ENCODE peak calls at places on chromosome 5, in ten cellular contexts. B, Q, A, Z, I, F, Y, K, P and C are unnamed samples.

GRCh38 chr5:8500426-8500825 is 631.5 kb downstream of the MTRR start:
- DNase-seq in B (no peak), Q (no peak), A (no peak), Z (no peak), I (no peak), F (no peak), Y (no peak), K (no peak), P (no peak), C (no peak)

GRCh38 chr5:77167695-77168111 is 42.8 kb upstream of the PDE8B start:
- DNase-seq in B (no peak), Q (peak; percentile 38), A (peak; percentile 37), Z (no peak), I (peak; percentile 39), F (no peak), Y (no peak), K (no peak), P (no peak), C (no peak)

GRCh38 chr5:80122599-80122998 is 87.5 kb downstream of the THBS4 start:
- DNase-seq in B (no peak), Q (no peak), A (no peak), Z (no peak), I (no peak), F (no peak), Y (no peak), K (no peak), P (no peak), C (no peak)

GRCh38 chr5:132458226-132458560 is 32.4 kb downstream of the IRF1 start:
- DNase-seq in B (no peak), Q (no peak), A (peak; percentile 70), Z (no peak), I (no peak), F (no peak), Y (no peak), K (no peak), P (no peak), C (no peak)

GRCh38 chr5:149550267-149550582 is 1.0 kb downstream of the CSNK1A1 start:
- DNase-seq in B (no peak), Q (no peak), A (peak; percentile 72), Z (no peak), I (no peak), F (no peak), Y (no peak), K (no peak), P (no peak), C (no peak)

GRCh38 chr5:117455236-117456233 is 880.9 kb upstream of the SEMA6A start:
- DNase-seq in B (no peak), Q (no peak), A (no peak), Z (no peak), I (peak; percentile 8), F (no peak), Y (peak; percentile 79), K (peak; percentile 43), P (no peak), C (peak; percentile 6)

GRCh38 chr5:30099634-30100033 is 1093.9 kb upstream of the CDH6 start:
- DNase-seq in B (no peak), Q (no peak), A (no peak), Z (no peak), I (no peak), F (no peak), Y (no peak), K (no peak), P (no peak), C (no peak)

GRCh38 chr5:74206571-74207550 is 433.7 kb downstream of the ENC1 start:
- DNase-seq in B (peak; percentile 67), Q (peak; percentile 56), A (peak; percentile 76), Z (no peak), I (peak; percentile 58), F (no peak), Y (no peak), K (peak; percentile 63), P (no peak), C (no peak)

GRCh38 chr5:160007610-160008009 is 1.3 kb upstream of the TTC1 start:
- DNase-seq in B (no peak), Q (no peak), A (no peak), Z (no peak), I (no peak), F (no peak), Y (no peak), K (no peak), P (no peak), C (no peak)

GRCh38 chr5:135894271-135894670 is 1.4 kb downstream of the IL9 start:
- DNase-seq in B (peak; percentile 30), Q (no peak), A (no peak), Z (no peak), I (no peak), F (no peak), Y (no peak), K (no peak), P (no peak), C (no peak)

GRCh38 chr5:16619136-16619535 is 2.3 kb upstream of the RETREG1 start:
- DNase-seq in B (no peak), Q (no peak), A (no peak), Z (no peak), I (no peak), F (no peak), Y (no peak), K (no peak), P (no peak), C (no peak)

GRCh38 chr5:16616536-16617271 is at the start of gene RETREG1:
- DNase-seq in B (no peak), Q (no peak), A (peak; percentile 4), Z (no peak), I (peak; percentile 22), F (peak; percentile 80), Y (peak; percentile 51), K (peak; percentile 82), P (peak; percentile 71), C (peak; percentile 25)

GRCh38 chr5:16618138-16618897 is 1.5 kb upstream of the RETREG1 start:
- DNase-seq in B (no peak), Q (no peak), A (no peak), Z (no peak), I (no peak), F (no peak), Y (no peak), K (no peak), P (no peak), C (no peak)

GRCh38 chr5:16617272-16617973 is 626 bp upstream of the RETREG1 start:
- DNase-seq in B (no peak), Q (no peak), A (no peak), Z (no peak), I (no peak), F (peak; percentile 39), Y (no peak), K (no peak), P (peak; percentile 14), C (no peak)

GRCh38 chr5:16615737-16616535 is 861 bp downstream of the RETREG1 start:
- DNase-seq in B (no peak), Q (no peak), A (peak; percentile 31), Z (no peak), I (no peak), F (no peak), Y (no peak), K (no peak), P (no peak), C (no peak)
- H3K4me3 ChIP-seq in B (peak overlapping the region; percentile 89), Q (peak overlapping the region; percentile 61), A (peak overlapping the region; percentile 46), Z (peak overlapping the region; percentile 92), I (peak overlapping the region; percentile 32), F (peak overlapping the region; percentile 58), Y (peak overlapping the region; percentile 84), K (peak overlapping the region; percentile 71), P (peak overlapping the region; percentile 56), C (peak overlapping the region; percentile 42)

GRCh38 chr5:173790177-173790719 is 97.9 kb upstream of the CPEB4 start:
- DNase-seq in B (no peak), Q (no peak), A (no peak), Z (no peak), I (no peak), F (no peak), Y (no peak), K (no peak), P (no peak), C (no peak)

GRCh38 chr5:173785866-173786265 is 102.3 kb upstream of the CPEB4 start:
- DNase-seq in B (no peak), Q (no peak), A (no peak), Z (no peak), I (no peak), F (no peak), Y (no peak), K (no peak), P (no peak), C (no peak)

GRCh38 chr5:173785421-173785820 is 102.7 kb upstream of the CPEB4 start:
- DNase-seq in B (no peak), Q (no peak), A (no peak), Z (no peak), I (no peak), F (no peak), Y (no peak), K (no peak), P (no peak), C (no peak)

GRCh38 chr5:173789031-173789920 is 98.9 kb upstream of the CPEB4 start:
- DNase-seq in B (no peak), Q (no peak), A (peak; percentile 64), Z (no peak), I (no peak), F (no peak), Y (no peak), K (peak; percentile 61), P (peak; percentile 50), C (peak; percentile 59)

GRCh38 chr5:173786296-173787187 is 101.6 kb upstream of the CPEB4 start:
- DNase-seq in B (no peak), Q (no peak), A (no peak), Z (no peak), I (no peak), F (no peak), Y (no peak), K (no peak), P (peak; percentile 49), C (peak; percentile 76)
- TF ChIP-seq CTCF in B (no peak), Q (no peak), A (no peak), Z (no peak), I (no peak), F (no peak), Y (no peak), K (no peak), P (peak; percentile 97), C (peak; percentile 96)

GRCh38 chr5:179345179-179345428 is 157 bp downstream of the ADAMTS2 start:
- DNase-seq in B (no peak), Q (no peak), A (no peak), Z (no peak), I (no peak), F (no peak), Y (no peak), K (no peak), P (no peak), C (no peak)
- H3K4me3 ChIP-seq in B (peak overlapping the region; percentile 67), Q (peak overlapping the region; percentile 10), A (no peak overlapping the region), Z (peak overlapping the region; percentile 79), I (peak overlapping the region; percentile 81), F (no peak overlapping the region), Y (peak overlapping the region; percentile 10), K (peak overlapping the region; percentile 61), P (no peak overlapping the region), C (no peak overlapping the region)

DNA sequence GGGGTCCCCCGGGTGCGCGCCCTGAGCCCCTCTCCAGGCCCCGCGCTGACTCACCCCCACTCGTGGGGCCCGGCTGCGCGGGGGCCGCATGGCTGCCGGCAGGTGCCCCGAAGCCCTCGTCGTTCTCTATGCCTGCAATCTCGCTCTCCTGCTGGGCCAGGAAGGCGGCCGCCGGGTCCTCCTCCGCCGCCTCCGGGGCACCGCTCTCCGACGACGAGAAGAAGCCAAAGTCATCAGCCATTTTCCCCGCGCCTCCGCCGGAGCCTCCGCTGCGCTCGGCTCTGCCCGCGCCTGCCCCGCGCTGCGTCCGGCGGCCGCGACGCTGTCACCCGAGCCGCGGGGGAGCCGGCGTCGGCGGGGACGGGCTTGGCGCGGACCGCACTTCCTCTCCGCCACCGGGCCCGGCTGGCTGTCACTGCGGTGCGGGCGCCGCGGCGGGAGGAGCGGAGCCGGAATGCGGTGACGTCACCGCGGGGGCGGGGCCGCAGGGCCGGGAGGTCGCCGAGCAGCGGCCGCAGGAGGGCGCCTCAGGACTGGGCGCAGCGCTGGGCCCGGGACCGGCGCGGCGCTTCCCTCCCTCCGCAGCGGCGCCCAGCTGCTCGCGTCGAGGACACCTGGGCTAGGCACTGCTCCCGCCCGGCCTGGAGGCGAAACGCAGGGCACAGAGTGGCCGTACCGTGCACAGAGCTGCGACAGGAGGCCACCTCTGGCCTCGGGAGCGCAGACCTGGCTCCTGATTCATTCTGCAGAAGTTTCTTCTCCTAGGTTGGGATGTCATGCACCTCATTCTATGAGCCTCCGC is at the start of gene CLTB:
- DNase-seq in B (peak; percentile 88), Q (no peak), A (peak; percentile 63), Z (no peak), I (peak; percentile 85), F (peak; percentile 89), Y (peak; percentile 85), K (peak; percentile 94), P (peak; percentile 91), C (peak; percentile 92)
- TF ChIP-seq CTCF in B (peak; percentile 73), Q (no peak), A (peak; percentile 76), Z (peak; percentile 95), I (peak; percentile 95), F (peak; percentile 82), Y (peak; percentile 72), K (peak; percentile 72), P (peak; percentile 7), C (peak; percentile 81)